ENCODE peak calls at places on chromosomes 12 and 14, in nine cellular contexts. H is stimulated activated naive CD8-positive, alpha-beta T cell treated with anti-CD3 and anti-CD28 coated beads, Interleukin-15, amount 100 ng/mL, for 72 hours; Q is activated CD4-positive, alpha-beta T cell treated with anti-CD3 and anti-CD28 coated beads, Interleukin-2, amount 50 U/mL, for 1 hour; Y is left ventricle myocardium inferior; K is colonic mucosa; B is NCI-H1417 treated with DMSO at 0.1 percent for 48 hours; L is MM.1S; M is fibroblast of lung; U is lower lobe of right lung. V is an unnamed sample.

GRCh38 chr14:54564071-54564798 is 2.7 kb upstream of the SAMD4A start:
- DNase-seq in M (peak), H (no peak), L (peak), K (no peak), Y (no peak), B (peak), U (no peak), Q (no peak), V (peak)

GRCh38 chr14:31291210-31291609 is 83.6 kb upstream of the HECTD1 start:
- DNase-seq in K (no peak), Y (no peak), U (no peak), H (no peak), M (peak), B (no peak), Q (no peak), L (no peak), V (no peak)

GRCh38 chr12:113066806-113067400 is 10.4 kb downstream of the DTX1 start:
- DNase-seq in L (no peak), K (no peak), M (no peak), B (no peak), Y (no peak), H (no peak), Q (no peak), U (no peak), V (no peak)

GRCh38 chr12:68976304-68976915 is 43.4 kb upstream of the CPM start:
- DNase-seq in M (no peak), Q (no peak), H (no peak), Y (no peak), K (no peak), B (no peak), U (no peak), L (no peak), V (no peak)

GRCh38 chr14:86038401-86038985 is 508.5 kb downstream of the FLRT2 start:
- DNase-seq in B (no peak), K (peak), Y (no peak), H (peak), M (peak), L (peak), U (peak), Q (peak), V (peak)

GRCh38 chr14:105283028-105283427 is 17.8 kb downstream of the BRF1 start:
- DNase-seq in B (no peak), M (no peak), U (no peak), H (no peak), Q (no peak), K (no peak), Y (no peak), L (no peak), V (no peak)

GRCh38 chr14:64955297-64955696 is 12.8 kb upstream of the GPX2 start:
- DNase-seq in Q (no peak), Y (no peak), K (no peak), M (no peak), B (no peak), U (no peak), L (no peak), H (no peak), V (no peak)

GRCh38 chr12:109943811-109944210 is 43.7 kb downstream of the TCHP start:
- DNase-seq in H (no peak), M (peak), Y (no peak), L (no peak), U (no peak), Q (no peak), B (no peak), K (no peak), V (no peak)

GRCh38 chr12:913919-914718 is 35.4 kb downstream of the RAD52 start:
- DNase-seq in U (no peak), H (no peak), Q (no peak), K (no peak), L (no peak), Y (no peak), B (no peak), M (peak), V (no peak)

GRCh38 chr12:67442347-67442841 is 173.2 kb downstream of the CAND1 start:
- DNase-seq in M (no peak), U (no peak), K (no peak), B (no peak), Q (no peak), Y (peak), H (no peak), L (no peak), V (no peak)

GRCh38 chr14:23056956-23057756 is at the start of gene CDH24:
- DNase-seq in U (peak), B (no peak), L (peak), Y (peak), M (peak), Q (peak), H (peak), K (peak), V (peak)

GRCh38 chr14:58832010-58832409 is 194.2 kb downstream of the DACT1 start:
- DNase-seq in Q (no peak), H (no peak), B (no peak), U (no peak), K (no peak), Y (no peak), M (no peak), L (no peak), V (no peak)

GRCh38 chr12:112916270-112916669 is 9.5 kb downstream of the OAS1 start:
- DNase-seq in H (no peak), Q (no peak), U (no peak), K (peak), L (no peak), Y (no peak), M (no peak), B (no peak), V (no peak)

V was measured in NAMALWA.